ENCODE peak calls at places on chromosome 13, in five cellular contexts. V, B, H, I and N are unnamed samples.

GRCh38 chr13:84873951-84874350 is 925.3 kb downstream of the SLITRK6 start:
- DNase-seq in V (no peak), B (no peak), H (no peak), I (no peak), N (no peak)

GRCh38 chr13:99806671-99807070 is 164.9 kb downstream of the ZIC5 start:
- DNase-seq in V (no peak), B (no peak), H (no peak), I (no peak), N (no peak)

GRCh38 chr13:21054313-21054712 is 7.1 kb downstream of the LATS2 start:
- DNase-seq in V (no peak), B (no peak), H (no peak), I (no peak), N (no peak)

GRCh38 chr13:35983206-35983605 is 148.0 kb downstream of the DCLK1 start:
- DNase-seq in V (no peak), B (no peak), H (no peak), I (no peak), N (no peak)

GRCh38 chr13:24264976-24265375 is 44.4 kb upstream of the C1QTNF9 start:
- DNase-seq in V (no peak), B (no peak), H (peak), I (peak), N (no peak)

GRCh38 chr13:32285633-32285965 is 29.6 kb downstream of the ZAR1L start:
- DNase-seq in V (no peak), B (no peak), H (no peak), I (no peak), N (no peak)

GRCh38 chr13:50426932-50427331 is 411.7 kb downstream of the KCNRG start:
- DNase-seq in V (no peak), B (no peak), H (no peak), I (no peak), N (no peak)

GRCh38 chr13:51907040-51907732 is 45.4 kb downstream of the CCDC70 start:
- DNase-seq in V (no peak), B (no peak), H (no peak), I (no peak), N (no peak)

GRCh38 chr13:27194895-27195764 is 23.5 kb upstream of the USP12 start:
- DNase-seq in V (peak), B (peak), H (no peak), I (no peak), N (peak)

GRCh38 chr13:79231887-79232286 is 174.2 kb downstream of the RBM26 start:
- DNase-seq in V (no peak), B (no peak), H (no peak), I (no peak), N (no peak)

GRCh38 chr13:110125157-110125556 is 181.8 kb downstream of the COL4A1 start:
- DNase-seq in V (peak), B (no peak), H (no peak), I (peak), N (no peak)

GRCh38 chr13:48571121-48571901 is 38.4 kb upstream of the RCBTB2 start:
- DNase-seq in V (peak), B (peak), H (no peak), I (no peak), N (peak)